ENCODE peak calls at places on chromosomes 1 and 21, in four cellular contexts. P is IMR-90, H is mesendoderm, L is mesenchymal stem cell. M is an unnamed sample.

GRCh38 chr1:101436100-101436511 is 199.3 kb downstream of the S1PR1 start:
- DNase-seq in P (no peak), L (no peak), H (no peak), M (no peak)

GRCh38 chr1:235416662-235417049 is 49.4 kb downstream of the TBCE start:
- DNase-seq in H (no peak), L (no peak), P (peak; percentile 35), M (peak; percentile 22)

GRCh38 chr1:226443439-226443838 is 35.5 kb upstream of the PARP1 start:
- DNase-seq in H (no peak), L (peak; percentile 12), P (peak; percentile 52), M (no peak)

GRCh38 chr1:96364576-96364975 is 357.0 kb upstream of the PTBP2 start:
- DNase-seq in L (no peak), H (no peak), P (peak; percentile 80), M (no peak)

GRCh38 chr1:10629816-10630571 is 155.2 kb downstream of the PEX14 start:
- DNase-seq in H (no peak), P (no peak), L (no peak), M (no peak)

GRCh38 chr21:28436286-28436932 is 556.3 kb downstream of the LTN1 start:
- DNase-seq in H (peak; percentile 2), L (peak; percentile 35), P (peak; percentile 77), M (peak; percentile 60)

GRCh38 chr1:28195780-28196179 is 19.3 kb upstream of the PTAFR start:
- DNase-seq in L (no peak), P (no peak), H (no peak), M (no peak)

GRCh38 chr1:9166289-9167235 is 37.7 kb upstream of the GPR157 start:
- DNase-seq in P (peak; percentile 89), L (peak; percentile 59), H (no peak), M (no peak)

GRCh38 chr1:150997126-150997872 is 9.4 kb downstream of the MINDY1 start:
- DNase-seq in P (no peak), H (no peak), L (no peak), M (no peak)

GRCh38 chr1:169060906-169061683 is 45.4 kb upstream of the ATP1B1 start:
- DNase-seq in P (no peak), H (peak; percentile 53), L (peak; percentile 60), M (no peak)

GRCh38 chr1:29505537-29506220 is 269.4 kb downstream of the PTPRU start:
- DNase-seq in L (no peak), P (no peak), H (no peak), M (no peak)

GRCh38 chr1:23854568-23854967 is 13.5 kb downstream of the FUCA1 start:
- DNase-seq in P (no peak), L (peak; percentile 22), H (peak; percentile 11), M (no peak)

GRCh38 chr1:205056188-205056611 is 13.2 kb downstream of the CNTN2 start:
- DNase-seq in P (no peak), H (no peak), L (no peak), M (no peak)

GRCh38 chr1:33872275-33872674 is 8.4 kb downstream of the HMGB4 start:
- DNase-seq in P (no peak), H (no peak), L (no peak), M (no peak)

GRCh38 chr21:46160563-46161179 is 5.3 kb upstream of the FTCD start:
- DNase-seq in P (no peak), L (no peak), H (no peak), M (peak; percentile 8)

GRCh38 chr1:19735419-19736127 is 64.1 kb downstream of the TMCO4 start:
- DNase-seq in P (peak; percentile 98), L (peak; percentile 37), H (no peak), M (no peak)

GRCh38 chr1:211875541-211875940 is 45.0 kb upstream of the LPGAT1 start:
- DNase-seq in H (no peak), L (no peak), P (no peak), M (no peak)

GRCh38 chr1:207024202-207025143 is 8.1 kb downstream of the C1orf116 start:
- DNase-seq in H (no peak), L (no peak), P (no peak), M (no peak)

GRCh38 chr21:15604424-15604823 is 125.4 kb upstream of the USP25 start:
- DNase-seq in P (peak; percentile 32), L (peak; percentile 5), H (peak; percentile 84), M (peak; percentile 86)

GRCh38 chr1:29655945-29656866 is 419.9 kb downstream of the PTPRU start:
- DNase-seq in L (no peak), P (peak; percentile 16), H (peak; percentile 52), M (no peak)

GRCh38 chr1:230167419-230167852 is 100.4 kb downstream of the GALNT2 start:
- DNase-seq in P (peak; percentile 62), H (peak; percentile 87), L (peak; percentile 37), M (peak; percentile 57)

GRCh38 chr1:119787776-119788175 is 19.1 kb upstream of the HMGCS2 start:
- DNase-seq in L (no peak), H (no peak), P (peak; percentile 63), M (no peak)

GRCh38 chr1:15749399-15750291 is 7.3 kb downstream of the TMEM82 start:
- DNase-seq in L (no peak), P (no peak), H (no peak), M (no peak)

GRCh38 chr1:94753171-94753972 is 66.8 kb upstream of the SLC44A3 start:
- DNase-seq in L (peak; percentile 60), H (no peak), P (peak; percentile 21), M (no peak)

GRCh38 chr1:109500886-109501285 is 7.0 kb downstream of the CYB561D1 start:
- DNase-seq in P (peak; percentile 90), H (no peak), L (peak; percentile 83), M (peak; percentile 11)

GRCh38 chr1:95116666-95117206 is 419 bp upstream of the TLCD4 start:
- DNase-seq in P (peak; percentile 22), L (peak; percentile 57), H (peak; percentile 88), M (peak; percentile 6)

GRCh38 chr1:224492015-224492414 is 57.4 kb upstream of the WDR26 start:
- DNase-seq in L (no peak), P (no peak), H (no peak), M (no peak)

GRCh38 chr21:45447821-45448220 is 42.9 kb downstream of the COL18A1 start:
- DNase-seq in H (no peak), L (no peak), P (no peak), M (no peak)

GRCh38 chr1:66527688-66528087 is 6.3 kb upstream of the SGIP1 start:
- DNase-seq in P (peak; percentile 96), L (peak; percentile 70), H (no peak), M (peak; percentile 60)

GRCh38 chr1:91697322-91698260 is 188.4 kb downstream of the TGFBR3 start:
- DNase-seq in P (peak; percentile 79), L (peak; percentile 41), H (no peak), M (no peak)

GRCh38 chr1:232901255-232901654 is 49.2 kb upstream of the NTPCR start:
- DNase-seq in H (peak; percentile 70), L (peak; percentile 13), P (no peak), M (peak; percentile 10)

GRCh38 chr21:23792300-23792699 is 1815.0 kb downstream of the MRPL39 start:
- DNase-seq in P (no peak), H (no peak), L (no peak), M (no peak)

GRCh38 chr1:196594700-196595099 is 13.5 kb downstream of the KCNT2 start:
- DNase-seq in H (no peak), L (no peak), P (no peak), M (no peak)

GRCh38 chr1:53982034-53982761 is 35.8 kb downstream of the LDLRAD1 start:
- DNase-seq in H (peak; percentile 93), P (peak; percentile 52), L (peak; percentile 68), M (no peak)

GRCh38 chr1:178362784-178363183 is 134.0 kb downstream of the CLEC20A start:
- DNase-seq in P (peak; percentile 89), H (no peak), L (no peak), M (peak; percentile 87)

GRCh38 chr1:107964397-107965111 is 426 bp downstream of the VAV3 start:
- DNase-seq in P (no peak), H (peak; percentile 61), L (no peak), M (no peak)

GRCh38 chr1:90720137-90720636 is 3.1 kb upstream of the BARHL2 start:
- DNase-seq in L (no peak), H (no peak), P (no peak), M (no peak)

GRCh38 chr1:24743404-24744211 is 1.6 kb upstream of the CLIC4 start:
- DNase-seq in P (peak; percentile 63), H (peak; percentile 90), L (peak; percentile 96), M (peak; percentile 100)

GRCh38 chr1:26910343-26911160 is 3.2 kb downstream of the NR0B2 start:
- DNase-seq in L (no peak), P (no peak), H (no peak), M (no peak)

GRCh38 chr1:40974945-40975344 is 4.6 kb upstream of the CTPS1 start:
- DNase-seq in L (no peak), P (no peak), H (no peak), M (peak; percentile 95)

DNA sequence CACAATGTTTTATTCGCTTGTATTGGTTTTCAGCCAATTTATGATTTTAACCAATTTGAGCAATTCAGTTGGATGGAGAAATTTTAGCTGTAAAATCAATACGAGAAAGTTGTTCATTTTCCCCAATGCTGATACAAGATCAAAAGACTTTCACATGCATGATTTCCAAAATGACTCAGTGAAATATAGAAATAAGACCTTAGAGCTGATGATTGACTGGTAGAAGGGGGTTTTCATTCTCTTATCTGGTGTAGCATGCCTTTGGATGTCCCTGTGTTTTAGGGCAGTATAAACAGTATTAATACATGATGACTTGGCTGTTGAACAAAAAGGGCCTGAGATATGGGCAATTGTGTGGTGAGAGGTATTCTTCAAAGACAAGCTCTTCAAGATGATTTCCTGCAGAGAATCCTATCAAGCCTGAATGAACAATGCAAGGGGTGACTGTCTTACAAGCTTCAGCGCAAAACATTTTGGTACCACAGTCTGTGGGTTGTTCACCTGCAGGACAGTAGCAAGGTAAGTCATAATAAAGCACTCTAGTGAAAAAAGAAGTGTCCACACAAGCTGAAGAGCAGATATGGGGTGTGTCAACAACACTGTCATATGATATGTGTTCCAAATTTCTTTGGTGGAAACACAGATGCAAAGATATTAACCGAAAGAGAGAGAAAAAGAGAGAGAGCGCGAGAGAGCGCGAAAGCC is 156.2 kb downstream of the TNFSF18 start:
- DNase-seq in P (no peak), L (no peak), H (no peak), M (no peak)
- H3K27ac ChIP-seq in P (no peak overlapping the region), L (no peak overlapping the region), H (no peak overlapping the region), M (no peak overlapping the region)

DNA sequence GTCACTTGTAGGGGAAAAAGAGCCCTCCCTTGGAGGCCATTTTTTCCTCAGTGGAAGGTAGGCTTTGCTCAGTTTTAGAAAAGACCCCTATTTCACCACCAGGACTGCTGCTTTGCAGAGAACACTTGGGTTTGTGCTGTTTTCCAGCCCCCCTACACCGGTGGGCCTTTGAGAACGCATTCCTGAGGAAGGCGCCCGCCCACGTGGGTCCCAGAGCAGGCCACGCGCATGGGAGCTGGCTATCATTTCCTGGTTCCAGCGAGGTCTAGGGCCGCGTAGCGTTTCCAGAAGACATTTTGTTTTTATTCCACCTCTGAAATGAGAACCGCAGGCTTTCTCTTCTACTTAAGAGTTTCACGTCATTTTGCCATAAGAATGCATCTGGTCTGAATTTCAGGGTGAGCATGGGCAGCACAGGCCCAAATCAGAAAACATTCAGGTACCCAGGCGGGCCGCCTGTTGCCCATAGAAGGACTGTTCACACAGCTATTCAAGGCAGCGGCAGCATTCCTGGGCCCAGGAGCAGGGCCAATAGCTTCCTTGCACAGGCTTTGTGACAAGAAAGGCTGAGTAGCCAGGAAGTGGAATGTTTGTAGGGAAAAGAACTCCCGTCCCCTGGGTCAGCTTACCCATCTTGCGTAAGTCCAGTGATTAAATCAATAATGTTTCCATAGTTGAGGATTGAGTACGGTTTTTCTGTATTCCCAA is 1.3 kb upstream of the KLHL21 start:
- DNase-seq in L (peak; percentile 85), H (peak; percentile 96), P (peak; percentile 86), M (peak; percentile 65)
- H2BK120ac ChIP-seq in L (peak overlapping the region; percentile 91), H (peak overlapping the region; percentile 3), P (peak overlapping the region; percentile 95), M (peak overlapping the region; percentile 82)

GRCh38 chr1:3072948-3073519 is 4.0 kb downstream of the PRDM16 start:
- DNase-seq in L (no peak), P (no peak), H (no peak), M (no peak)
- H4K8ac ChIP-seq in L (no peak overlapping the region), P (no peak overlapping the region), H (no peak overlapping the region), M (no peak overlapping the region)

GRCh38 chr1:85297855-85298629 is 21.6 kb upstream of the BCL10 start:
- DNase-seq in L (peak; percentile 99), H (peak; percentile 15), P (peak; percentile 100), M (no peak)
- H3K27ac ChIP-seq in L (peak overlapping the region; percentile 91), H (no peak overlapping the region), P (peak overlapping the region; percentile 79), M (no peak overlapping the region)